ENCODE peak calls at places on chromosomes 5 and 9, in six cellular contexts. I is GM23338, Y is PC-3, U is astrocyte of the spinal cord, B is AG10803, F is RWPE1. L is an unnamed sample.

GRCh38 chr9:94945191-94946144 is 219.0 kb downstream of the AOPEP start:
- DNase-seq in U (peak), I (no peak), Y (peak), F (peak), B (peak), L (no peak)

GRCh38 chr5:133967715-133968056 is 739 bp downstream of the C5orf15 start:
- DNase-seq in Y (no peak), U (peak), F (peak), B (peak), I (peak), L (no peak)

GRCh38 chr9:31542384-31543055 is 841.9 kb upstream of the ACO1 start:
- DNase-seq in U (peak), I (peak), F (peak), B (no peak), Y (no peak), L (no peak)

GRCh38 chr5:95446009-95446408 is 54.8 kb downstream of the FAM81B start:
- DNase-seq in Y (peak), F (peak), B (peak), I (no peak), U (peak), L (no peak)

GRCh38 chr5:135891804-135892203 is 3.8 kb downstream of the IL9 start:
- DNase-seq in U (no peak), I (peak), Y (no peak), F (no peak), B (no peak), L (no peak)

GRCh38 chr9:10612649-10613398 is at the start of gene PTPRD:
- DNase-seq in I (peak), Y (peak), B (peak), F (peak), U (peak), L (peak)

GRCh38 chr9:35935755-35936509 is 22.0 kb downstream of the OR2S2 start:
- DNase-seq in F (peak), I (no peak), B (peak), U (peak), Y (peak), L (no peak)

GRCh38 chr5:95864944-95865504 is 42.5 kb upstream of the GLRX start:
- DNase-seq in I (no peak), B (no peak), F (no peak), Y (peak), U (no peak), L (no peak)

GRCh38 chr9:6931913-6932312 is 174.1 kb downstream of the KDM4C start:
- DNase-seq in I (no peak), U (peak), Y (peak), F (peak), B (peak), L (no peak)

GRCh38 chr9:114718801-114719221 is 36.8 kb upstream of the TEX48 start:
- DNase-seq in Y (peak), B (no peak), U (no peak), I (peak), F (peak), L (no peak)

GRCh38 chr5:159571501-159572244 is 241.4 kb upstream of the IL12B start:
- DNase-seq in U (no peak), B (no peak), I (no peak), F (peak), Y (peak), L (no peak)

GRCh38 chr9:34338664-34339063 is 9.3 kb downstream of the NUDT2 start:
- DNase-seq in I (no peak), Y (no peak), U (no peak), F (no peak), B (no peak), L (no peak)

GRCh38 chr9:90895786-90896185 is 94.2 kb downstream of the SYK start:
- DNase-seq in I (no peak), Y (no peak), U (no peak), F (no peak), B (no peak), L (no peak)

GRCh38 chr5:52580921-52581320 is 206.8 kb upstream of the ITGA1 start:
- DNase-seq in B (peak), U (peak), F (peak), I (no peak), Y (peak), L (no peak)

GRCh38 chr9:128912270-128912853 is 8.4 kb upstream of the PHYHD1 start:
- DNase-seq in Y (peak), U (peak), F (peak), B (peak), I (peak), L (no peak)

GRCh38 chr9:87088192-87088591 is 140.9 kb upstream of the GAS1 start:
- DNase-seq in Y (no peak), B (no peak), U (no peak), F (no peak), I (no peak), L (no peak)

GRCh38 chr9:70160672-70161413 is 97.9 kb upstream of the SMC5 start:
- DNase-seq in B (no peak), F (no peak), I (no peak), Y (no peak), U (no peak), L (no peak)

GRCh38 chr9:34171753-34172535 is 6.9 kb upstream of the UBAP1 start:
- DNase-seq in Y (no peak), U (no peak), I (peak), B (no peak), F (no peak), L (no peak)

GRCh38 chr9:126844085-126844484 is 16.4 kb upstream of the ZBTB34 start:
- DNase-seq in I (no peak), B (peak), F (peak), U (peak), Y (peak), L (no peak)

GRCh38 chr9:90802534-90802933 is 915 bp downstream of the SYK start:
- DNase-seq in B (no peak), F (no peak), I (no peak), Y (no peak), U (no peak), L (no peak)

GRCh38 chr5:171598279-171599152 is 179.1 kb downstream of the FGF18 start:
- DNase-seq in I (peak), B (no peak), Y (no peak), F (no peak), U (no peak), L (no peak)

GRCh38 chr9:106862115-106862945 is 636 bp upstream of the ZNF462 start:
- DNase-seq in F (peak), Y (peak), B (peak), I (peak), U (peak), L (no peak)

GRCh38 chr5:2196416-2196815 is 313.7 kb upstream of the IRX4 start:
- DNase-seq in B (no peak), I (no peak), F (no peak), Y (no peak), U (no peak), L (no peak)

GRCh38 chr9:16082796-16083195 is 530.0 kb downstream of the CCDC171 start:
- DNase-seq in I (no peak), Y (no peak), B (no peak), U (no peak), F (no peak), L (no peak)

GRCh38 chr5:36666986-36667385 is 60.6 kb downstream of the SLC1A3 start:
- DNase-seq in F (no peak), Y (peak), B (no peak), U (no peak), I (no peak), L (no peak)

GRCh38 chr9:76859860-76860259 is 46.1 kb downstream of the PRUNE2 start:
- DNase-seq in I (no peak), U (no peak), F (peak), B (no peak), Y (peak), L (no peak)

GRCh38 chr5:104932431-104932830 is 1369.8 kb upstream of the NUDT12 start:
- DNase-seq in B (no peak), I (peak), U (no peak), F (no peak), Y (no peak), L (no peak)

GRCh38 chr9:129722913-129723312 is 29.9 kb downstream of the PTGES start:
- DNase-seq in Y (no peak), I (no peak), B (no peak), U (no peak), F (no peak), L (no peak)

GRCh38 chr5:177304392-177305119 is 957 bp downstream of the PRELID1 start:
- DNase-seq in I (no peak), F (no peak), B (peak), Y (peak), U (no peak), L (no peak)

GRCh38 chr5:120306331-120306730 is 157.8 kb upstream of the PRR16 start:
- DNase-seq in I (no peak), U (no peak), B (no peak), Y (peak), F (peak), L (no peak)

GRCh38 chr5:177500685-177501522 is 3.5 kb upstream of the PDLIM7 start:
- DNase-seq in U (peak), I (peak), B (peak), F (peak), Y (peak), L (peak)

GRCh38 chr9:122122903-122123632 is 30.0 kb upstream of the TTLL11 start:
- DNase-seq in F (peak), I (peak), U (peak), B (peak), Y (peak), L (peak)

GRCh38 chr5:16857635-16858034 is 78.5 kb downstream of the MYO10 start:
- DNase-seq in F (no peak), Y (peak), B (peak), I (no peak), U (no peak), L (no peak)

GRCh38 chr9:108869092-108869725 is 7.1 kb downstream of the ACTL7A start:
- DNase-seq in U (peak), B (peak), F (peak), Y (peak), I (no peak), L (no peak)

GRCh38 chr9:115862021-115862420 is 291.6 kb upstream of the PAPPA start:
- DNase-seq in F (no peak), I (no peak), Y (no peak), U (no peak), B (no peak), L (no peak)

GRCh38 chr9:125789196-125789595 is 42.0 kb downstream of the PBX3 start:
- DNase-seq in Y (no peak), F (no peak), U (no peak), B (no peak), I (no peak), L (no peak)
- TF ChIP-seq CTCF in Y (no peak), F (no peak), U (no peak), B (no peak), I (peak), L (no peak)

DNA sequence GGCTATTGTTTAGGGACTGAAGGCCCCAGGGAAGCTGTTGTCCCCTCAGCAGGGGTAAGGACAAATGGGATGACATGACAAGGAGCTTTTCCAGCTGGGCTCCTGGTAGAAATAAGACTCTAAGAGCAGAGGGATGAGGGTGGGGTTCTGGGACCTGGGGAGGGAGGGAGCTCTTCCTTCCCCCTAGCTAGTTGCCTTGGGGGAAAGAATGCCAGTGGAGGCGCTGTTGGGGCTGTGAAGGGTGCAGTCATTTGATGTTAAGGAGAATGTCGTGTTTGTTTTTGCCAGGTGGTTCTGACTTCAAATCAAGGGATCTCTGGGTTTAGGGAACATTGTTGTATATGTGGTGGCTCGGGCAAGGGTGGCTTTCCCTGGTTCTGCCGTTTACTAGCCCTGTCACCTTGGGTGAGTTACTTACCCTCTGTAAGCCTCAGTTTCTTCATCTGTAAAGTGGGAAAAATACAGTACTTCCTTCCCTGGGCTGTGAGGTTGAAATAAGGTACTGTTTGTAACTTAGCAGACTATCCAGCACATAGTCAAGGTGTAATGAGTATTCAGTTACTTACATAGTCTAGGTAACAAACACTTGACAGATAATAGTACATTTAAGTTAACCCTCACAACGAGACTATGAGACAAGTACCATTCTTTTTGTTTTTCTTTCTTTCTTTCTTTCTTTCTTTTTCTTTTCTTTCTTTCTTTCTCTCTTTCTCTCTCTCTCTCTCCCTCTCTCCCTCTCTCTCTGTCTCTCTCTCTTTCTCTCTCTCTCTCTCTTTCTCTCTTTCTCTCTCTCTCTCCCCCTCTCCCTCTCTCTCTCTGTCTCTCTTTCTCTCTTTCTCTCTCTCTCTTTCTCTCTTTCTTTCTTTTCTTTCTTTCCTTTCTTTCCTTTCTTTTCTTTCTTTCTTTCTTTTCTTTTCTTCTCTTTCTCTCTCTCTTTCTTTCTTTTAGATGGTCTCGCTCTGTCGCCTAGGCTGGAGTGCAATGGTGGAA is 48.0 kb downstream of the WWC1 start:
- DNase-seq in I (peak), U (no peak), B (no peak), Y (peak), F (no peak), L (no peak)
- TF ChIP-seq CTCF in I (peak), U (no peak), B (peak), Y (peak), F (no peak), L (no peak)

GRCh38 chr5:71697967-71698366 is 21.1 kb upstream of the CARTPT start:
- DNase-seq in F (no peak), Y (no peak), I (peak), U (no peak), B (no peak), L (no peak)
- TF ChIP-seq CTCF in F (peak), Y (peak), I (peak), U (peak), B (peak), L (peak)

GRCh38 chr5:117455236-117456233 is 880.9 kb upstream of the SEMA6A start:
- DNase-seq in U (no peak), B (no peak), Y (no peak), F (peak), I (peak), L (no peak)
- TF ChIP-seq CTCF in U (peak), B (peak), Y (no peak), F (no peak), I (peak), L (no peak)

DNA sequence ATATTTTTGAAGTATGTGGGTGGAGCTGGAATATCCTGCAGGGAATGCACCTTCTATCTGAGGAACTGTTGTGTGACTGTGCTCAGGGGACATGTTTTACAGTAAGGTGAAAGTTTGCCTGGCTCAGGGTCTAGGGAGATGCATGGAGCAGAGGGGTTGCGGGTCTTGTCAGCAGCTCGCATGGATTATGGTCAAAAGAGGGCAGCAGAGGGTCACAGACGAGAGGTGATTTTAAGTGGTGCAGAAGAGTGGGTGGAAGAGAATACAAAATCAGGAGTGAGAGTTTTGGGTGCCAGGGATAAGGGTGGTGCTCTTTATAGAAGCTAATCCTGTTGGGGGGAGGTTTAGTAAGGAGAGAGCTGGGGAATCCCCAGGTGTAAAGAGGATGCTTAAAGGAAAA is 53.5 kb upstream of the GRIN3A start:
- DNase-seq in Y (peak), U (peak), F (peak), I (peak), B (no peak), L (no peak)
- TF ChIP-seq CTCF in Y (peak), U (peak), F (peak), I (peak), B (peak), L (peak)